ENCODE peak calls at places on chromosomes 16 and 17, in nine cellular contexts. E, T, M, H, I, C, S, O and F are unnamed samples.
A peak's percentile ranks its signal among the peaks of the same experiment; 100 is the strongest.

GRCh38 chr16:57345666-57346204 is 12.8 kb upstream of the CCL22 start:
- DNase-seq in E (no peak), T (no peak), M (no peak), H (no peak), I (no peak), C (no peak), S (no peak), O (no peak), F (no peak)

GRCh38 chr17:57645950-57646686 is 99.0 kb downstream of the CCDC182 start:
- DNase-seq in E (peak; percentile 39), T (no peak), M (no peak), H (no peak), I (no peak), C (no peak), S (no peak), O (no peak), F (no peak)

GRCh38 chr16:30499284-30499683 is 26.7 kb downstream of the ITGAL start:
- DNase-seq in E (peak; percentile 38), T (peak; percentile 41), M (no peak), H (no peak), I (no peak), C (no peak), S (no peak), O (no peak), F (no peak)

GRCh38 chr16:27969574-27969973 is 93.9 kb downstream of the GSG1L start:
- DNase-seq in E (no peak), T (no peak), M (no peak), H (no peak), I (no peak), C (no peak), S (no peak), O (no peak), F (no peak)

GRCh38 chr17:49157784-49158183 is 25.2 kb downstream of the B4GALNT2 start:
- DNase-seq in E (no peak), T (no peak), M (no peak), H (no peak), I (no peak), C (no peak), S (no peak), O (no peak), F (no peak)

GRCh38 chr17:70563301-70563820 is 394.0 kb downstream of the KCNJ2 start:
- DNase-seq in E (no peak), T (peak; percentile 42), M (no peak), H (no peak), I (no peak), C (no peak), S (no peak), O (no peak), F (no peak)

GRCh38 chr17:81285179-81285878 is 9.8 kb downstream of the SLC38A10 start:
- DNase-seq in E (peak; percentile 83), T (no peak), M (peak; percentile 51), H (no peak), I (peak; percentile 24), C (peak; percentile 44), S (peak; percentile 56), O (peak; percentile 88), F (peak; percentile 81)

GRCh38 chr16:51465026-51465425 is 314.0 kb upstream of the SALL1 start:
- DNase-seq in E (no peak), T (peak; percentile 52), M (no peak), H (no peak), I (no peak), C (no peak), S (no peak), O (no peak), F (no peak)

GRCh38 chr17:41615454-41615853 is 2.9 kb upstream of the KRT16 start:
- DNase-seq in E (no peak), T (no peak), M (no peak), H (peak; percentile 94), I (no peak), C (no peak), S (no peak), O (no peak), F (no peak)

GRCh38 chr16:48576927-48577326 is 33.1 kb downstream of the N4BP1 start:
- DNase-seq in E (no peak), T (no peak), M (no peak), H (no peak), I (no peak), C (no peak), S (no peak), O (no peak), F (no peak)

GRCh38 chr17:74840989-74841666 is 18.6 kb downstream of the GRIN2C start:
- DNase-seq in E (peak; percentile 65), T (peak; percentile 68), M (peak; percentile 31), H (no peak), I (no peak), C (no peak), S (no peak), O (peak; percentile 81), F (peak; percentile 74)

GRCh38 chr17:28746611-28747045 is 2.8 kb downstream of the TRAF4 start:
- DNase-seq in E (peak; percentile 82), T (peak; percentile 93), M (peak; percentile 47), H (no peak), I (no peak), C (peak; percentile 91), S (no peak), O (no peak), F (no peak)

GRCh38 chr17:2874211-2874686 is 78.0 kb downstream of the RAP1GAP2 start:
- DNase-seq in E (no peak), T (no peak), M (no peak), H (no peak), I (no peak), C (peak; percentile 70), S (no peak), O (no peak), F (no peak)

DNA sequence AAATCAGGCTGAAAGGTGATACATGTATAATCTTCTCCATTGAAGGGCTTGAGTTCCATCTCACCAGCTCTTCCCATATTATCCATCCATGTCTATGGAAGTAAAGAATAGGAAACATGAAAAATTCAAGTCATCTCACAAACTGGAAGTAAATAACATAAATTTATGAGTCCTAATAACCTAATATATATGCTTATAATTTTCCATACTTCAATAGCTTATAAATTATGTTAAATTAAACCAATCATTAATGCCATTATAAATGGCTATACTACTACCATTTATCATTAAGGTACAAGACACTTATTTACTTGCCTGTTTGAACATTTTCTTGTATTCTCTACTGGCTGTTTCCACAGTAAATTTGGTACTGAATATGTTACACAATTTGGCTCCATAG is 4.8 kb downstream of the TOP2A start:
- DNase-seq in E (no peak), T (no peak), M (no peak), H (no peak), I (no peak), C (no peak), S (no peak), O (no peak), F (no peak)
- H3K36me3 ChIP-seq in E (no peaks in the 10 kb centered on the region), T (peaks cover 94% of the 10 kb centered on the region), M (no peaks in the 10 kb centered on the region), H (peaks cover 89% of the 10 kb centered on the region), I (no peaks in the 10 kb centered on the region), C (no peaks in the 10 kb centered on the region), S (no peaks in the 10 kb centered on the region), O (no peaks in the 10 kb centered on the region), F (no peaks in the 10 kb centered on the region)

GRCh38 chr16:89960966-89961365 is 12.4 kb downstream of the DEF8 start:
- DNase-seq in E (no peak), T (no peak), M (no peak), H (no peak), I (no peak), C (peak; percentile 68), S (no peak), O (no peak), F (no peak)
- H3K36me3 ChIP-seq in E (no peaks in the 10 kb centered on the region), T (peaks cover 3% of the 10 kb centered on the region), M (peaks cover 33% of the 10 kb centered on the region), H (peaks cover 33% of the 10 kb centered on the region), I (peaks cover 5% of the 10 kb centered on the region), C (peaks cover 4% of the 10 kb centered on the region), S (no peaks in the 10 kb centered on the region), O (peaks cover 48% of the 10 kb centered on the region), F (no peaks in the 10 kb centered on the region)

DNA sequence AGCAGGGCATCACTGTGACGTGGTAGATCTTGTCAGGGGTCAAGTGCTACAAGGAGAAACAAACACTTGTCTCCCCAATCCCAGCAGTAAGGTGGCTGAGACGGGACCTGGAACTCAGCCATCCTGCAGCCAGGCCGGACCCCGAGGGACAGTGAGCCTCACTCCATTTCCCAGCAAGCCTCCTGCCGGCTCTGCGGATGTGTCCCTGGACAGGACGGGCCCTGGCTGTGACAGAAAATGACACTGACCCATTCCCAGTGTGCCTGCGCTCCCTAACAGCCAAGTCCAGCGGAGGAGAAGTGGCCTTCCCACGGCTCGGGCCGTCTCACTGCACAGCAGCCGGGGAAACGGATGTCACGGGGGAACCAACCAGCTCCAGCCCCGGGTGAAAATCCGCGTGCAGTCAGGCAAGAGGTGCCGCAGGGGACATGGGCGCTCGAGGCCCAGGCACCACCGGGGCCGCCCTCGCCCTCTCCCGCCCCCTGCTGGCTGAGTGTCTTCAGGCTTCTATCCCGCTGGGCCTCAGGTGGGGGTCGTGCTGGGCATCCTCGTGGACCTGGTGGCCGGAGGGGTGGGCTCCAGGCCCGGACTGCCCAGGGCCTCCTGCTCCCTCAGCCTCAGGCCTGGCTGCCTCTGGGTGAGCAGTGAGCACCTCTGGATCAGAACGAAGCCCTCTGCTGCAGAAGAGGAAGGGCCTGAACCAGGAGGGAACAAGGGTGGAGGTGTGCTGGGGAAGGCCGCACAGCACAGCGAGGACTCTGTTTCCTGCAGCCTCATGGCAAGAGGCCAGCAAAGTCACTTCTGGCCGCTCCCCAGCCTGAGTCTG is 6.7 kb downstream of the HAGHL start:
- DNase-seq in E (no peak), T (peak; percentile 64), M (no peak), H (peak; percentile 68), I (no peak), C (no peak), S (no peak), O (peak; percentile 62), F (no peak)
- H3K36me3 ChIP-seq in E (no peaks in the 10 kb centered on the region), T (peaks cover 48% of the 10 kb centered on the region), M (peaks cover 68% of the 10 kb centered on the region), H (peaks cover 31% of the 10 kb centered on the region), I (peaks cover 19% of the 10 kb centered on the region), C (peaks cover 15% of the 10 kb centered on the region), S (peaks cover 38% of the 10 kb centered on the region), O (peaks cover 60% of the 10 kb centered on the region), F (peaks cover 3% of the 10 kb centered on the region)

DNA sequence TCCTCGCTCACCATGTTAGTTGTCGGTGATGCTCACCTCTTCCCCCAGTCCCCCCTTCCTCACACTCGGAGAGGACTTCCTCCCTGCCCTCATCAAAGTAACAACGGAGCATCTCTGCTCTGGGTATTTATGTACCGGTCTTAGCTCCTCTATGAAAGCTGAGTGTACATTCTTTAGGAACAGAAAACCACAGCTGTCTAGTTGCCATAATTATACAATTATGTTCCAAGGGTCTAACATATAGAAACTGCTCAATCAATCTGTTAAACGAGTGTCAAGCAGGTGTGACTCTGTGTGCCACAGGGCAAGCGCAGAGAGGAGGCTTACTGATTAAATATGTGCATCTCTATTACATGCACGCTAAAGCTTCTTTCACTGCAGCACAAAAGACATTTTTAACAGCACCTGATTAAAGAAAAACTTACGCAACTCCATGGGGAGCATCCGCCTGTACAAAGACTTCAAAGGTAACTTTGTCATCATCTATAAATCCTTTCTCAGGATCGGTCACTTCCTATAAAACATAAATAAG is 37.8 kb downstream of the LITAFD start:
- DNase-seq in E (no peak), T (no peak), M (no peak), H (no peak), I (no peak), C (no peak), S (no peak), O (no peak), F (no peak)
- H3K36me3 ChIP-seq in E (no peaks in the 10 kb centered on the region), T (peaks cover 79% of the 10 kb centered on the region), M (peaks cover 73% of the 10 kb centered on the region), H (peaks cover 96% of the 10 kb centered on the region), I (peaks cover 72% of the 10 kb centered on the region), C (peaks cover 22% of the 10 kb centered on the region), S (peaks cover 83% of the 10 kb centered on the region), O (peaks cover 78% of the 10 kb centered on the region), F (peaks cover 87% of the 10 kb centered on the region)

GRCh38 chr16:78212674-78213073 is 113.2 kb downstream of the WWOX start:
- DNase-seq in E (no peak), T (no peak), M (no peak), H (no peak), I (no peak), C (no peak), S (no peak), O (no peak), F (no peak)
- H3K36me3 ChIP-seq in E (no peaks in the 10 kb centered on the region), T (no peaks in the 10 kb centered on the region), M (no peaks in the 10 kb centered on the region), H (no peaks in the 10 kb centered on the region), I (no peaks in the 10 kb centered on the region), C (no peaks in the 10 kb centered on the region), S (no peaks in the 10 kb centered on the region), O (no peaks in the 10 kb centered on the region), F (no peaks in the 10 kb centered on the region)

GRCh38 chr16:16012144-16012543 is 62.7 kb downstream of the ABCC1 start:
- DNase-seq in E (no peak), T (no peak), M (no peak), H (no peak), I (no peak), C (no peak), S (no peak), O (no peak), F (peak; percentile 40)
- H3K36me3 ChIP-seq in E (no peaks in the 10 kb centered on the region), T (peaks cover 38% of the 10 kb centered on the region), M (peaks cover 8% of the 10 kb centered on the region), H (peaks cover 44% of the 10 kb centered on the region), I (peaks cover 26% of the 10 kb centered on the region), C (no peaks in the 10 kb centered on the region), S (peaks cover 51% of the 10 kb centered on the region), O (peaks cover 16% of the 10 kb centered on the region), F (peaks cover 16% of the 10 kb centered on the region)